ENCODE peak calls at places on chromosomes 2 and 18, in six cellular contexts. One of them, this sample, is unnamed.

GRCh38 chr2:109208071-109208950 is 79.3 kb downstream of the SH3RF3 start:
- DNase-seq in coronary artery: no peak
- DNase-seq in kidney: no peak
- DNase-seq in epithelial cell of prostate: no peak
- DNase-seq in heart left ventricle: no peak
- DNase-seq in GM23338: peak
- DNase-seq in this sample: no peak

GRCh38 chr2:237257471-237257951 is 156.5 kb downstream of the COL6A3 start:
- DNase-seq in coronary artery: no peak
- DNase-seq in kidney: peak
- DNase-seq in epithelial cell of prostate: no peak
- DNase-seq in heart left ventricle: peak
- DNase-seq in GM23338: no peak
- DNase-seq in this sample: no peak

GRCh38 chr2:140589273-140589672 is 1541.5 kb downstream of the LRP1B start:
- DNase-seq in coronary artery: no peak
- DNase-seq in kidney: no peak
- DNase-seq in epithelial cell of prostate: no peak
- DNase-seq in heart left ventricle: no peak
- DNase-seq in GM23338: no peak
- DNase-seq in this sample: no peak

GRCh38 chr18:36547544-36547943 is 250.0 kb downstream of the FHOD3 start:
- DNase-seq in coronary artery: no peak
- DNase-seq in kidney: no peak
- DNase-seq in epithelial cell of prostate: no peak
- DNase-seq in heart left ventricle: no peak
- DNase-seq in GM23338: no peak
- DNase-seq in this sample: no peak

GRCh38 chr2:234710587-234710986 is 213.7 kb upstream of the ARL4C start:
- DNase-seq in coronary artery: no peak
- DNase-seq in kidney: no peak
- DNase-seq in epithelial cell of prostate: no peak
- DNase-seq in heart left ventricle: no peak
- DNase-seq in GM23338: peak
- DNase-seq in this sample: no peak

GRCh38 chr2:182618672-182619079 is 97.4 kb upstream of the DNAJC10 start:
- DNase-seq in coronary artery: no peak
- DNase-seq in kidney: no peak
- DNase-seq in epithelial cell of prostate: no peak
- DNase-seq in heart left ventricle: no peak
- DNase-seq in GM23338: no peak
- DNase-seq in this sample: no peak

GRCh38 chr2:40470817-40471809 is 19.2 kb upstream of the SLC8A1 start:
- DNase-seq in coronary artery: no peak
- DNase-seq in kidney: no peak
- DNase-seq in epithelial cell of prostate: no peak
- DNase-seq in heart left ventricle: no peak
- DNase-seq in GM23338: no peak
- DNase-seq in this sample: no peak

GRCh38 chr2:145012214-145012670 is 492.3 kb upstream of the ZEB2 start:
- DNase-seq in coronary artery: no peak
- DNase-seq in kidney: no peak
- DNase-seq in epithelial cell of prostate: peak
- DNase-seq in heart left ventricle: peak
- DNase-seq in GM23338: no peak
- DNase-seq in this sample: no peak

GRCh38 chr2:98460573-98461560 is 16.2 kb downstream of the INPP4A start:
- DNase-seq in coronary artery: peak
- DNase-seq in kidney: peak
- DNase-seq in epithelial cell of prostate: no peak
- DNase-seq in heart left ventricle: no peak
- DNase-seq in GM23338: no peak
- DNase-seq in this sample: no peak

GRCh38 chr2:60356346-60356745 is 197.1 kb downstream of the BCL11A start:
- DNase-seq in coronary artery: no peak
- DNase-seq in kidney: no peak
- DNase-seq in epithelial cell of prostate: no peak
- DNase-seq in heart left ventricle: no peak
- DNase-seq in GM23338: no peak
- DNase-seq in this sample: no peak

GRCh38 chr2:109200616-109201464 is 71.8 kb downstream of the SH3RF3 start:
- DNase-seq in coronary artery: no peak
- DNase-seq in kidney: no peak
- DNase-seq in epithelial cell of prostate: no peak
- DNase-seq in heart left ventricle: peak
- DNase-seq in GM23338: no peak
- DNase-seq in this sample: no peak

GRCh38 chr2:37858197-37858711 is 66.8 kb upstream of the RMDN2 start:
- DNase-seq in coronary artery: no peak
- DNase-seq in kidney: peak
- DNase-seq in epithelial cell of prostate: no peak
- DNase-seq in heart left ventricle: no peak
- DNase-seq in GM23338: no peak
- DNase-seq in this sample: no peak

GRCh38 chr2:27493948-27494283 is 1.1 kb downstream of the FNDC4 start:
- DNase-seq in coronary artery: no peak
- DNase-seq in kidney: peak
- DNase-seq in epithelial cell of prostate: no peak
- DNase-seq in heart left ventricle: no peak
- DNase-seq in GM23338: no peak
- DNase-seq in this sample: no peak

GRCh38 chr18:36297419-36298112 is at the start of gene FHOD3:
- DNase-seq in coronary artery: no peak
- DNase-seq in kidney: peak
- DNase-seq in epithelial cell of prostate: no peak
- DNase-seq in heart left ventricle: peak
- DNase-seq in GM23338: peak
- DNase-seq in this sample: no peak

GRCh38 chr2:89833116-89833779 is 1141.8 kb downstream of the RPIA start:
- DNase-seq in coronary artery: no peak
- DNase-seq in kidney: no peak
- DNase-seq in epithelial cell of prostate: no peak
- DNase-seq in heart left ventricle: no peak
- DNase-seq in GM23338: peak
- DNase-seq in this sample: no peak

GRCh38 chr2:181682795-181683517 is 2.6 kb upstream of the NEUROD1 start:
- DNase-seq in coronary artery: no peak
- DNase-seq in kidney: peak
- DNase-seq in epithelial cell of prostate: no peak
- DNase-seq in heart left ventricle: no peak
- DNase-seq in GM23338: peak
- DNase-seq in this sample: no peak

GRCh38 chr2:8624855-8625398 is 56.9 kb upstream of the ID2 start:
- DNase-seq in coronary artery: no peak
- DNase-seq in kidney: no peak
- DNase-seq in epithelial cell of prostate: no peak
- DNase-seq in heart left ventricle: no peak
- DNase-seq in GM23338: no peak
- DNase-seq in this sample: peak

GRCh38 chr2:42029639-42030195 is 18.1 kb upstream of the PKDCC start:
- DNase-seq in coronary artery: no peak
- DNase-seq in kidney: no peak
- DNase-seq in epithelial cell of prostate: no peak
- DNase-seq in heart left ventricle: no peak
- DNase-seq in GM23338: no peak
- DNase-seq in this sample: no peak

GRCh38 chr2:219634951-219635751 is 7.7 kb downstream of the SLC4A3 start:
- DNase-seq in coronary artery: peak
- DNase-seq in kidney: no peak
- DNase-seq in epithelial cell of prostate: no peak
- DNase-seq in heart left ventricle: no peak
- DNase-seq in GM23338: no peak
- DNase-seq in this sample: no peak

GRCh38 chr2:231411871-231412615 is 16.5 kb downstream of the B3GNT7 start:
- DNase-seq in coronary artery: peak
- DNase-seq in kidney: peak
- DNase-seq in epithelial cell of prostate: no peak
- DNase-seq in heart left ventricle: peak
- DNase-seq in GM23338: peak
- DNase-seq in this sample: no peak
- H3K27ac ChIP-seq in coronary artery: no peak
- H3K27ac ChIP-seq in kidney: peak
- H3K27ac ChIP-seq in epithelial cell of prostate: peak
- H3K27ac ChIP-seq in heart left ventricle: no peak
- H3K27ac ChIP-seq in GM23338: peak
- H3K27ac ChIP-seq in this sample: no peak

GRCh38 chr18:55419132-55419938 is 168.7 kb downstream of the TCF4 start:
- DNase-seq in coronary artery: no peak
- DNase-seq in kidney: no peak
- DNase-seq in epithelial cell of prostate: no peak
- DNase-seq in heart left ventricle: no peak
- DNase-seq in GM23338: peak
- DNase-seq in this sample: no peak

GRCh38 chr18:55421612-55422381 is 166.2 kb downstream of the TCF4 start:
- DNase-seq in coronary artery: no peak
- DNase-seq in kidney: no peak
- DNase-seq in epithelial cell of prostate: peak
- DNase-seq in heart left ventricle: no peak
- DNase-seq in GM23338: no peak
- DNase-seq in this sample: no peak

GRCh38 chr18:55419939-55420664 is 167.9 kb downstream of the TCF4 start:
- DNase-seq in coronary artery: no peak
- DNase-seq in kidney: no peak
- DNase-seq in epithelial cell of prostate: no peak
- DNase-seq in heart left ventricle: no peak
- DNase-seq in GM23338: no peak
- DNase-seq in this sample: no peak

GRCh38 chr18:55420977-55421611 is 166.9 kb downstream of the TCF4 start:
- DNase-seq in coronary artery: no peak
- DNase-seq in kidney: no peak
- DNase-seq in epithelial cell of prostate: no peak
- DNase-seq in heart left ventricle: no peak
- DNase-seq in GM23338: no peak
- DNase-seq in this sample: no peak

GRCh38 chr18:55420665-55420964 is 167.4 kb downstream of the TCF4 start:
- DNase-seq in coronary artery: no peak
- DNase-seq in kidney: no peak
- DNase-seq in epithelial cell of prostate: no peak
- DNase-seq in heart left ventricle: no peak
- DNase-seq in GM23338: no peak
- DNase-seq in this sample: no peak
- H3K27ac ChIP-seq in coronary artery: peak
- H3K27ac ChIP-seq in kidney: no peak
- H3K27ac ChIP-seq in epithelial cell of prostate: no peak
- H3K27ac ChIP-seq in heart left ventricle: peak
- H3K27ac ChIP-seq in GM23338: peak
- H3K27ac ChIP-seq in this sample: no peak

GRCh38 chr2:20574423-20574911 is 76.4 kb downstream of the HS1BP3 start:
- DNase-seq in coronary artery: no peak
- DNase-seq in kidney: peak
- DNase-seq in epithelial cell of prostate: no peak
- DNase-seq in heart left ventricle: no peak
- DNase-seq in GM23338: no peak
- DNase-seq in this sample: no peak

GRCh38 chr2:20574930-20575329 is 76.0 kb downstream of the HS1BP3 start:
- DNase-seq in coronary artery: no peak
- DNase-seq in kidney: peak
- DNase-seq in epithelial cell of prostate: no peak
- DNase-seq in heart left ventricle: peak
- DNase-seq in GM23338: no peak
- DNase-seq in this sample: no peak

GRCh38 chr2:20571644-20572215 is 79.2 kb downstream of the HS1BP3 start:
- DNase-seq in coronary artery: no peak
- DNase-seq in kidney: no peak
- DNase-seq in epithelial cell of prostate: no peak
- DNase-seq in heart left ventricle: no peak
- DNase-seq in GM23338: no peak
- DNase-seq in this sample: no peak

GRCh38 chr2:20575414-20575813 is 75.5 kb downstream of the HS1BP3 start:
- DNase-seq in coronary artery: no peak
- DNase-seq in kidney: peak
- DNase-seq in epithelial cell of prostate: no peak
- DNase-seq in heart left ventricle: no peak
- DNase-seq in GM23338: no peak
- DNase-seq in this sample: no peak

DNA sequence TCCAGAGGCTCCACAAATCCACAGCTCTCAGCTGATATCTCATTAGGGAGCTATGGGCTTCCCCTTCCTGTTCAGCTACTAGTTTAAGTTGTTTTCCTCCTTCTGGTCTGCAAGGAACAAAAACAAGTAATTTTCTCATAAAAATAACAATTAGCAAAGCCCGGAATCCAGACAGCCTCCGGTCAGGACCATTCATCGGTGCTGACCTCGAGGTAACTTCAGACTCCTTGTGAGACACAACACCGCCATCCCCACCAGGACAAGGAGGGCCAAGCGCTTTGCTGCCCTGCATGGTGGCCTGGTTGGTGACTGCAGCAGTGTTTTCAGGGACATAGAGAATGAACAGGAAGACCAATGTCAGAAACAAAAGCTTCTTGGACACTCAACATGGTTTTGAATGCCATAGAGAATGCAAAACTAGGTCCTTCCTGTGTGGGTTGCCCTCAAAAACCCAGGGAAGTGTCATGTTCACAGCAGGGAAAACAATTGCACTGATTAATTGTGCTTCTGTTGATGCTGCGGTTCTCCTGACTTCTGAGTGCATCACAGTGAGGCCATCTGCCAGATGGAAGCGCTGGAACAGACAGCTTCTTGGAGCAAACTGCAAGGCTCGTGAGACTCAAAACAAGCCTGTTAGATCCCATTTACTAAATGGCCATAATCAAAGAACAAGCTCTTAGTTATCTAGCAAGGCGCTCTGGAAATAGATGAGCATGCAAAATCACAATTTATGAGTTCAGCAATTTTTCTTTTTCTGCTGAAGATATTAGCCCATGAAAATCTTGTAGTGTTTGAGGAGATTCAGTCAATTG is 77.1 kb downstream of the HS1BP3 start:
- DNase-seq in coronary artery: no peak
- DNase-seq in kidney: peak
- DNase-seq in epithelial cell of prostate: no peak
- DNase-seq in heart left ventricle: no peak
- DNase-seq in GM23338: no peak
- DNase-seq in this sample: no peak
- H3K27ac ChIP-seq in coronary artery: no peak
- H3K27ac ChIP-seq in kidney: peak
- H3K27ac ChIP-seq in epithelial cell of prostate: no peak
- H3K27ac ChIP-seq in heart left ventricle: peak
- H3K27ac ChIP-seq in GM23338: no peak
- H3K27ac ChIP-seq in this sample: no peak

GRCh38 chr2:161245671-161246070 is 62.6 kb upstream of the PSMD14 start:
- DNase-seq in coronary artery: no peak
- DNase-seq in kidney: no peak
- DNase-seq in epithelial cell of prostate: no peak
- DNase-seq in heart left ventricle: no peak
- DNase-seq in GM23338: no peak
- DNase-seq in this sample: no peak

GRCh38 chr2:161246301-161246700 is 61.9 kb upstream of the PSMD14 start:
- DNase-seq in coronary artery: no peak
- DNase-seq in kidney: no peak
- DNase-seq in epithelial cell of prostate: no peak
- DNase-seq in heart left ventricle: no peak
- DNase-seq in GM23338: peak
- DNase-seq in this sample: no peak

GRCh38 chr2:161243312-161243711 is 64.9 kb upstream of the PSMD14 start:
- DNase-seq in coronary artery: no peak
- DNase-seq in kidney: no peak
- DNase-seq in epithelial cell of prostate: no peak
- DNase-seq in heart left ventricle: no peak
- DNase-seq in GM23338: peak
- DNase-seq in this sample: no peak

GRCh38 chr2:161243873-161244272 is 64.4 kb upstream of the PSMD14 start:
- DNase-seq in coronary artery: no peak
- DNase-seq in kidney: no peak
- DNase-seq in epithelial cell of prostate: no peak
- DNase-seq in heart left ventricle: no peak
- DNase-seq in GM23338: peak
- DNase-seq in this sample: no peak

GRCh38 chr2:161245237-161245505 is 63.1 kb upstream of the PSMD14 start:
- DNase-seq in coronary artery: no peak
- DNase-seq in kidney: no peak
- DNase-seq in epithelial cell of prostate: no peak
- DNase-seq in heart left ventricle: no peak
- DNase-seq in GM23338: no peak
- DNase-seq in this sample: no peak
- H3K27ac ChIP-seq in coronary artery: no peak
- H3K27ac ChIP-seq in kidney: no peak
- H3K27ac ChIP-seq in epithelial cell of prostate: no peak
- H3K27ac ChIP-seq in heart left ventricle: no peak
- H3K27ac ChIP-seq in GM23338: no peak
- H3K27ac ChIP-seq in this sample: peak

This sample was measured in CD4-positive, alpha-beta T cell.